ENCODE peak calls at places on chromosomes 16 and 17, in five cellular contexts. X is upper lobe of left lung, D is right atrium auricular region, E is cardiac muscle cell, L is body of pancreas. K is an unnamed sample.

GRCh38 chr16:90083139-90083538 is 6.0 kb upstream of the PRDM7 start:
- DNase-seq in L (no peak), E (no peak), D (no peak), X (no peak), K (no peak)

GRCh38 chr17:68200689-68201424 is 47.0 kb upstream of the AMZ2 start:
- DNase-seq in X (peak; percentile 91), D (peak; percentile 83), E (peak; percentile 73), L (peak; percentile 78), K (peak; percentile 83)

GRCh38 chr17:29170682-29171081 is 9.5 kb downstream of the MYO18A start:
- DNase-seq in E (no peak), X (no peak), D (no peak), L (no peak), K (no peak)

GRCh38 chr17:36936455-36936934 is 780 bp upstream of the LHX1 start:
- DNase-seq in X (peak; percentile 77), D (no peak), L (no peak), E (no peak), K (no peak)

GRCh38 chr16:3431779-3432219 is 11.5 kb downstream of the ZNF597 start:
- DNase-seq in X (peak; percentile 86), E (peak; percentile 56), D (no peak), L (peak; percentile 58), K (no peak)

GRCh38 chr17:73267648-73268537 is 6.2 kb upstream of the CPSF4L start:
- DNase-seq in L (no peak), D (no peak), X (peak; percentile 24), E (no peak), K (no peak)

GRCh38 chr16:67936876-67937605 is 391 bp upstream of the PSMB10 start:
- DNase-seq in X (no peak), D (peak; percentile 82), E (no peak), L (peak; percentile 9), K (no peak)

GRCh38 chr17:73109603-73110002 is 17.1 kb upstream of the SLC39A11 start:
- DNase-seq in L (no peak), D (no peak), X (no peak), E (no peak), K (no peak)

GRCh38 chr16:53754938-53755910 is 51.3 kb downstream of the FTO start:
- DNase-seq in D (no peak), E (peak; percentile 75), X (no peak), L (peak; percentile 82), K (peak; percentile 76)

GRCh38 chr17:17098426-17099035 is 56.3 kb downstream of the MPRIP start:
- DNase-seq in D (no peak), L (no peak), E (peak; percentile 81), X (no peak), K (no peak)

GRCh38 chr17:65055708-65056638 is 567 bp downstream of the GNA13 start:
- DNase-seq in E (no peak), L (peak; percentile 61), X (peak; percentile 91), D (peak; percentile 83), K (peak; percentile 87)

GRCh38 chr17:80678621-80679020 is 134.0 kb downstream of the RPTOR start:
- DNase-seq in E (peak; percentile 56), L (no peak), X (no peak), D (no peak), K (no peak)

GRCh38 chr17:75774471-75774987 is 9.5 kb upstream of the GALK1 start:
- DNase-seq in L (peak; percentile 52), X (peak; percentile 21), E (no peak), D (no peak), K (no peak)

DNA sequence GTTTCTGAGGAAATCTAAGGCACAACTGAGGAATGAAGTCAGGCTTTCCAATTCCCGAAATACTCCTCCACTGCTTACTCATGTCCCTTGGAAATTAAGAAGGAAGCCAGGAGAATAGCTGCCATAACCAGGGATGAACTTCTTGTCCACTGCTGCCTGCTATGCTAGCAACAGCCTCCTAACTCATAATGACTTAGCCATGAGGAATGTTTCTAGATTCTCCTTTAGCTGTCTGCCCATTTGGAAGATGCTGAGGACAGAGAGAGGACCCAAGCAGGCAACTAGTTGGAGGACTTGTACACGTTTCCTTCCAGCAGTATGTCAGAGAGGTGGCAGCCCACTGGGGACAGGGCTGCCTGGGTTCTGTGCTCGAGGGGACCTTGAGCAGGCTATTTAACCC is 939 bp upstream of the CCL2 start:
- DNase-seq in X (no peak), E (peak; percentile 89), D (no peak), L (no peak), K (no peak)
- H3K4me3 ChIP-seq in X (no peak overlapping the region), E (no peak overlapping the region), D (peak overlapping the region; percentile 51), L (no peak overlapping the region), K (no peak overlapping the region)

DNA sequence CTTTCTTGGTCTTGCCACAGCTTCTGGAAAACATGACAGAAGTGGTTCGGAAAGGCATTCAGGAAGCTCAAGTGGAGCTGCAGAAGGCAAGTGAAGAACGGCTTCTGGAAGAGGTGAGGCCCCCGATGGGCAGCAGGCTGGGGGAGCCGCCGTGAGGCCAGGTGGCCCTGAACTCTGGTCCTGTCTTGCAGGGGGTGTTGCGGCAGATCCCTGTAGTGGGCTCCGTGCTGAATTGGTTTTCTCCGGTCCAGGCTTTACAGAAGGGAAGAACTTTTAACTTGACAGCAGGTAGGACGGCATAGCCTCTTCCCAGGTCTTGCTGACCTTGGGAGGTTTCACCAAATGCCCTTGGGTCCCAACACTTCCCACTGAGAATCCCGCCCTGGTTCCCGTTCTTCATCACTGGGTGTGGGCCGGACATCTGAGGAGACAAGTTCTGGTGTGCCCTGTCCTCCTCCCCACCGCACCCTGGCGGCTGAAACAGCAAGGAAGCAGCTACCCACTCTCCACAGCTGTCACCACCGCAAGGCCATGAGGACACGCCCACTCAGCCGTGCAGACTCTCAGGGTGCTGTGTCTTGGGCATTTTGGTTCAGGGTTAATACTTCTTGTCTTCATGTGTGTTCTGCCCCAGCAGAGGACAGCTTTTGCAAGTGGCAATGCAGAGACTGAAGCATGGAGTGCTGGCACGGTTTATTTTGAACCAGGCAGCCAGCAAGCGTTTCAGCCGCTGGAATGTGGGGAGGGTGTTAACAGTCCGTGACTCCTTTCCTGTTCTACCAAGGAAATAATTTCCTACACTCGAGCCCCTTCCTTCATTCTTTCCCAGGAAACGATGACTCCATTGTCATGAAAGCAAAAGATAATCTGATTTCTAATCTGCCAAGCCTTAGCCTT is 21.4 kb downstream of the NTAN1 start:
- DNase-seq in E (peak; percentile 41), D (no peak), L (no peak), X (peak; percentile 52), K (peak; percentile 75)
- TF ChIP-seq CTCF in E (no peak), D (no peak), L (no peak), X (no peak), K (no peak)

GRCh38 chr17:49815761-49816281 is 27.3 kb downstream of the KAT7 start:
- DNase-seq in X (no peak), L (no peak), D (no peak), E (no peak), K (no peak)
- H3K4me3 ChIP-seq in X (no peak overlapping the region), L (no peak overlapping the region), D (no peak overlapping the region), E (no peak overlapping the region), K (no peak overlapping the region)

GRCh38 chr17:44355642-44356099 is 8.0 kb downstream of the FAM171A2 start:
- DNase-seq in L (no peak), E (no peak), D (no peak), X (peak; percentile 55), K (peak; percentile 58)

GRCh38 chr17:44355310-44355640 is 8.4 kb downstream of the FAM171A2 start:
- DNase-seq in E (no peak), D (no peak), X (no peak), L (no peak), K (no peak)

GRCh38 chr17:44353656-44354331 is 8.7 kb downstream of the GRN start:
- DNase-seq in D (no peak), L (no peak), E (peak; percentile 26), X (peak; percentile 89), K (peak; percentile 75)

GRCh38 chr17:44356241-44356640 is 7.4 kb downstream of the FAM171A2 start:
- DNase-seq in L (no peak), E (no peak), X (peak; percentile 66), D (no peak), K (no peak)

DNA sequence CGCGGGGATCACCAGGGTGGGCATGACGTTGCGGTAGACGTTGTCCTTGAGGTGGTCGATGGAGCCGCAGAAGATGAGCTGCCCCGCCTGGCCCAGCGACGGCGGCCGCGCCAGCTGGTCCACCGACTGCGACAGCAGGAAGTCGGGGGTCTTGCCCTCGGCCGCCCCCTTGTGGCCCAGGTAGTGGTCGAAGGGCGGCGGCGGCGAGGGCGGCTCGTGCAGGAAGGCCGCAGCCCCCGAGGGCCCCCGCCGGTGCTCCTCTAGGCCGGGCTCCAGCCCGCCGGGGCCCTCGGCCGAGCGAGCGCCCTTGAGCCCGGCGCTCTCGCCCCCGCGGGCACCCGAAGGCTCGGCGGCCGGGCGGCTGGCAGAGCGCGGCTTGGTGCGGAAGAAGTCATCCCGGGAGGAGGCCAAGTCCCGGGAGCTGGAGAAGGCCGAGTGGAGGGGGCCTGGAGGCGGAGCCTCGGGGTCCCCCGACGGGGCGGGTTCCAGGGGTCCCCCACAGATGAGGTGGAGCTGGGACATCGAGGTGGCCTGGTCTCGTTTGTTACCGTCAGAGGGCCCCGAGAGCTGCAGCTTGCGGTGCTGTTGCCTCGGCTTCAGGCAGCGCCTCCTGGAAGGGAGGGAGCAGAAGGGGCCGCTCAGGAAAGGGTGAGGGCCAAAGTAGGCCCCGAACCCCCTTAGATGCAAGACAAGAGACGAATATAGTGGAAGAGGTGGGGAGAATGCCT is 8.9 kb downstream of the FAM171A2 start:
- DNase-seq in D (no peak), X (peak; percentile 90), L (peak; percentile 46), E (peak; percentile 37), K (peak; percentile 76)
- TF ChIP-seq CTCF in D (no peak), X (no peak), L (peak; percentile 38), E (peak; percentile 27), K (no peak)